ENCODE peak calls at places on chromosomes 13 and 19, in eight cellular contexts. E is progenitor cell of endocrine pancreas, S is esophagus squamous epithelium, J is AG04450, C is fibroblast of lung, Q is astrocyte, A is Panc1, O is bronchial epithelial cell. V is an unnamed sample.

GRCh38 chr13:23699271-23699670 is 129.1 kb downstream of the TNFRSF19 start:
- DNase-seq in O (no peak), S (no peak), A (no peak), E (no peak), Q (no peak), J (no peak), C (no peak), V (no peak)

GRCh38 chr13:55199132-55199531 is 1941.6 kb upstream of the PRR20A start:
- DNase-seq in S (no peak), Q (no peak), E (no peak), J (no peak), A (no peak), O (peak), C (no peak), V (no peak)

GRCh38 chr13:99935772-99936171 is 35.8 kb downstream of the ZIC5 start:
- DNase-seq in J (no peak), O (no peak), A (no peak), E (no peak), Q (no peak), S (no peak), C (no peak), V (no peak)

GRCh38 chr19:16190198-16190597 is 5.0 kb downstream of the FAM32A start:
- DNase-seq in C (no peak), Q (no peak), O (no peak), S (no peak), E (no peak), A (no peak), J (no peak), V (no peak)

GRCh38 chr19:7679017-7679720 is 1.5 kb upstream of the TRAPPC5 start:
- DNase-seq in J (no peak), Q (no peak), C (no peak), E (no peak), A (no peak), S (no peak), O (peak), V (no peak)

GRCh38 chr13:71055047-71055446 is 812.0 kb downstream of the DACH1 start:
- DNase-seq in Q (no peak), C (no peak), S (no peak), A (no peak), J (no peak), E (no peak), O (no peak), V (no peak)

GRCh38 chr19:8458380-8458779 is 13.6 kb downstream of the HNRNPM start:
- DNase-seq in E (no peak), A (no peak), Q (no peak), J (no peak), S (no peak), C (no peak), O (no peak), V (no peak)

GRCh38 chr13:113152894-113153809 is 5.3 kb upstream of the PROZ start:
- DNase-seq in E (peak), J (no peak), S (no peak), C (no peak), O (no peak), Q (peak), A (no peak), V (no peak)

GRCh38 chr19:5843295-5843927 is 3.9 kb upstream of the FUT6 start:
- DNase-seq in E (no peak), A (no peak), J (no peak), Q (no peak), C (no peak), S (no peak), O (no peak), V (no peak)

GRCh38 chr19:45507864-45508680 is 793 bp downstream of the VASP start:
- DNase-seq in Q (no peak), S (no peak), E (peak), A (no peak), O (peak), C (no peak), J (no peak), V (no peak)

GRCh38 chr19:30555788-30556110 is 183.6 kb downstream of the ZNF536 start:
- DNase-seq in J (no peak), S (no peak), Q (no peak), A (no peak), E (no peak), O (no peak), C (no peak), V (no peak)

GRCh38 chr19:47582320-47582909 is 9.5 kb upstream of the ZNF541 start:
- DNase-seq in Q (peak), J (no peak), E (no peak), C (peak), S (no peak), O (no peak), A (no peak), V (no peak)

GRCh38 chr13:42553098-42554046 is 20.6 kb upstream of the TNFSF11 start:
- DNase-seq in A (no peak), Q (peak), S (no peak), E (no peak), J (peak), C (peak), O (peak), V (no peak)

GRCh38 chr19:31054430-31054829 is 294.8 kb downstream of the TSHZ3 start:
- DNase-seq in S (no peak), E (peak), C (peak), J (peak), O (peak), Q (peak), A (peak), V (no peak)

GRCh38 chr19:38070573-38070972 is 153.4 kb downstream of the DPF1 start:
- DNase-seq in E (no peak), C (peak), S (no peak), J (peak), Q (peak), A (no peak), O (peak), V (peak)

GRCh38 chr13:72383646-72384045 is 343.8 kb downstream of the MZT1 start:
- DNase-seq in E (no peak), O (no peak), Q (no peak), C (no peak), A (no peak), J (no peak), S (no peak), V (no peak)

GRCh38 chr19:40398417-40399056 is 8.6 kb upstream of the HIPK4 start:
- DNase-seq in E (no peak), C (no peak), A (no peak), O (peak), Q (peak), J (no peak), S (no peak), V (no peak)

GRCh38 chr13:108326318-108326717 is 56.8 kb downstream of the TNFSF13B start:
- DNase-seq in C (no peak), A (no peak), O (no peak), E (no peak), Q (no peak), S (no peak), J (no peak), V (no peak)

GRCh38 chr19:12769689-12770088 is 5.7 kb downstream of the HOOK2 start:
- DNase-seq in J (no peak), O (no peak), E (no peak), Q (no peak), S (no peak), C (no peak), A (no peak), V (no peak)

GRCh38 chr19:19530423-19530804 is 1.7 kb downstream of the YJEFN3 start:
- DNase-seq in J (no peak), Q (no peak), S (no peak), O (no peak), E (no peak), A (no peak), C (no peak), V (no peak)

GRCh38 chr13:75326173-75327131 is 155.5 kb downstream of the TBC1D4 start:
- DNase-seq in E (no peak), J (no peak), S (no peak), C (peak), Q (peak), A (no peak), O (no peak), V (no peak)

GRCh38 chr19:40445945-40446784 is 2.0 kb upstream of the SERTAD3 start:
- DNase-seq in S (no peak), A (no peak), O (peak), E (no peak), Q (no peak), J (no peak), C (no peak), V (no peak)

GRCh38 chr19:2782357-2782935 is 627 bp downstream of the SGTA start:
- DNase-seq in S (no peak), A (no peak), J (no peak), E (no peak), O (no peak), Q (no peak), C (no peak), V (no peak)

GRCh38 chr13:39655041-39655568 is 357 bp upstream of the COG6 start:
- DNase-seq in S (no peak), J (no peak), Q (no peak), C (no peak), O (peak), A (no peak), E (no peak), V (no peak)

GRCh38 chr19:35546532-35546931 is 1.1 kb downstream of the TMEM147 start:
- DNase-seq in J (no peak), C (no peak), E (no peak), O (no peak), S (no peak), Q (no peak), A (no peak), V (no peak)

GRCh38 chr13:33717775-33718174 is 100.2 kb upstream of the RFC3 start:
- DNase-seq in E (no peak), O (no peak), S (no peak), Q (no peak), C (no peak), A (no peak), J (no peak), V (no peak)

GRCh38 chr13:94315188-94315587 is 164.3 kb downstream of the DCT start:
- DNase-seq in Q (no peak), J (no peak), S (no peak), C (no peak), A (no peak), O (peak), E (no peak), V (no peak)

GRCh38 chr19:18529782-18530181 is 7.9 kb upstream of the ELL start:
- DNase-seq in J (no peak), C (no peak), E (no peak), S (no peak), Q (no peak), A (no peak), O (no peak), V (no peak)

GRCh38 chr19:5078179-5078578 is 109.3 kb downstream of the KDM4B start:
- DNase-seq in S (no peak), E (no peak), Q (no peak), J (no peak), O (no peak), C (no peak), A (no peak), V (no peak)

GRCh38 chr13:51734786-51735185 is 69.2 kb downstream of the DHRS12 start:
- DNase-seq in O (no peak), C (no peak), S (no peak), A (no peak), J (no peak), E (no peak), Q (peak), V (no peak)

GRCh38 chr19:18390075-18390909 is 4.3 kb downstream of the GDF15 start:
- DNase-seq in E (no peak), A (no peak), Q (no peak), O (no peak), J (no peak), S (no peak), C (peak), V (no peak)

GRCh38 chr13:72782717-72783116 is 784 bp downstream of the PIBF1 start:
- DNase-seq in A (no peak), C (peak), Q (peak), O (peak), E (no peak), S (no peak), J (no peak), V (no peak)

DNA sequence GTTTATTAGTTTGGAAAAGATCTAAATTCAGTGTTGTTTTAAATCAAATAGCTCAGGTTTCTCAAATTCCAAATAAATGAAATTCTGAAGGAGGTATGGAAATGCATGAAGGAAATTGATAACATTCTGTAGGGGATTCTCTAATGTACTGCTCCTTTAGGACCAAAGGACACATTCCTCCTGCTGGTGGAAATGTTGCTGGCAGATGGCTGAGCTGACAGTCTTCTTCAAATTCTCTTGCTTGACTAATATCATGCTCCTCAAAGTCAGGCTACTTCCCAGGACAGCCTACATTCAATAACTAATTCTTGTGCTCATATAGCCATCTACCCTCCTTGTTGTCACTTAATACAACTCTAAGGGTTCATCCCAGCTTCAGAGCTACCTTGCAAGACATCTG is 1118.5 kb downstream of the PCDH9 start:
- DNase-seq in J (no peak), S (no peak), E (no peak), C (no peak), O (no peak), Q (no peak), A (no peak), V (no peak)
- TF ChIP-seq CTCF in J (no peak), S (no peak), E (peak), C (no peak), O (no peak), Q (no peak), A (no peak), V (no peak)

GRCh38 chr13:24854311-24854710 is 90.3 kb downstream of the RNF17 start:
- DNase-seq in J (no peak), C (peak), S (no peak), O (peak), A (no peak), Q (no peak), E (no peak), V (no peak)

DNA sequence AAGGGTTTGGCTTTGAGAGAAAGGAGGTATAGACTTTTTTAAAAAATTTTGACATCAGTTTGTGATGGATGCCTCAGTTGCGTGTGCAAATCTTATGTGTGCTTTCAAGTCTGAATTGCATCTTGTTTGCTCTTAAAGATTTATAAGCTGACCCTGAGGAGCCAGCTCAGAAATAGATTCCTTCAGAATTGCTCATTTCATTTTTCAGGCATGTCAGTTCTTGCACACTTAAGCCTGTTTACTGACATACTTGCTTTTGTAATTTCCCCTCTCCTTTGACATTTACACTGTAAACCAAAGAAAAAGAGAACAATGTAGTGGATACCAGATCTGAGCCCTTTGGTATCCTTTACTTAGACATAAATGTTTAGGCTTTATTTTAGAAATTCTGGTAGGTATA is 87.6 kb downstream of the RNF17 start:
- DNase-seq in A (no peak), J (peak), Q (no peak), O (peak), C (peak), E (no peak), S (no peak), V (no peak)
- TF ChIP-seq CTCF in A (no peak), J (no peak), Q (no peak), O (no peak), C (no peak), E (no peak), S (no peak), V (no peak)

DNA sequence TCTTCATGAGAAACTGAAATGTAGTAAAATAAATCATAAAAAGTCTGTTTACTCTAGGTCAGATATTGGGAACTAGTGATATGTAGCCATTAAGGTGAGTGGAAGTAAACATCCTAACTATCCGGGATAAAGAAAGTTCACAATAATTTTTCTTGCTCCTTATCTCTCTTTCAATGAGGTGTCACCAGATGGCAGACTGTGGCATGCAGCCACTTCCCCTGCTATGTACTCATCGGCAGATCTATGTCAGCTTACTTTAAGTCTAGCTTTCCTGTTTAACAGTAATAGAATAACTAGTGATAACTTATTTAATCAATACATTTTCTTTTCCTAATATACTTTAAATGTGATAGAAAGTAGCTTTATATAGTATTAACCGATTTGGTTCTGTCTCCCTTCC is 181.9 kb downstream of the NDFIP2 start:
- DNase-seq in J (no peak), E (no peak), C (peak), O (peak), A (no peak), S (no peak), Q (no peak), V (no peak)
- TF ChIP-seq CTCF in J (no peak), E (no peak), C (no peak), O (no peak), A (no peak), S (no peak), Q (no peak), V (peak)

GRCh38 chr13:41310963-41311606 is at the start of gene NAA16:
- DNase-seq in A (peak), E (peak), C (peak), Q (peak), S (peak), J (peak), O (peak), V (no peak)
- TF ChIP-seq CTCF in A (no peak), E (no peak), C (no peak), Q (no peak), S (no peak), J (no peak), O (no peak), V (no peak)

GRCh38 chr19:51547397-51548212 is 16.1 kb upstream of the SIGLEC6 start:
- DNase-seq in E (no peak), A (no peak), C (no peak), S (no peak), O (no peak), J (no peak), Q (no peak), V (no peak)

GRCh38 chr19:51548213-51548651 is 16.8 kb upstream of the SIGLEC6 start:
- DNase-seq in E (no peak), J (no peak), A (no peak), Q (no peak), C (no peak), O (no peak), S (no peak), V (no peak)

GRCh38 chr19:51548891-51549305 is 17.4 kb upstream of the SIGLEC6 start:
- DNase-seq in C (no peak), Q (no peak), J (no peak), O (no peak), A (no peak), S (no peak), E (no peak), V (no peak)

GRCh38 chr19:51546107-51546649 is 14.7 kb upstream of the SIGLEC6 start:
- DNase-seq in J (no peak), A (no peak), S (no peak), E (no peak), O (no peak), Q (no peak), C (no peak), V (no peak)

GRCh38 chr19:51546650-51547396 is 15.4 kb upstream of the SIGLEC6 start:
- DNase-seq in E (no peak), J (no peak), Q (peak), S (no peak), C (no peak), A (no peak), O (no peak), V (no peak)
- TF ChIP-seq CTCF in E (no peak), J (no peak), Q (no peak), S (no peak), C (no peak), A (no peak), O (no peak), V (no peak)

DNA sequence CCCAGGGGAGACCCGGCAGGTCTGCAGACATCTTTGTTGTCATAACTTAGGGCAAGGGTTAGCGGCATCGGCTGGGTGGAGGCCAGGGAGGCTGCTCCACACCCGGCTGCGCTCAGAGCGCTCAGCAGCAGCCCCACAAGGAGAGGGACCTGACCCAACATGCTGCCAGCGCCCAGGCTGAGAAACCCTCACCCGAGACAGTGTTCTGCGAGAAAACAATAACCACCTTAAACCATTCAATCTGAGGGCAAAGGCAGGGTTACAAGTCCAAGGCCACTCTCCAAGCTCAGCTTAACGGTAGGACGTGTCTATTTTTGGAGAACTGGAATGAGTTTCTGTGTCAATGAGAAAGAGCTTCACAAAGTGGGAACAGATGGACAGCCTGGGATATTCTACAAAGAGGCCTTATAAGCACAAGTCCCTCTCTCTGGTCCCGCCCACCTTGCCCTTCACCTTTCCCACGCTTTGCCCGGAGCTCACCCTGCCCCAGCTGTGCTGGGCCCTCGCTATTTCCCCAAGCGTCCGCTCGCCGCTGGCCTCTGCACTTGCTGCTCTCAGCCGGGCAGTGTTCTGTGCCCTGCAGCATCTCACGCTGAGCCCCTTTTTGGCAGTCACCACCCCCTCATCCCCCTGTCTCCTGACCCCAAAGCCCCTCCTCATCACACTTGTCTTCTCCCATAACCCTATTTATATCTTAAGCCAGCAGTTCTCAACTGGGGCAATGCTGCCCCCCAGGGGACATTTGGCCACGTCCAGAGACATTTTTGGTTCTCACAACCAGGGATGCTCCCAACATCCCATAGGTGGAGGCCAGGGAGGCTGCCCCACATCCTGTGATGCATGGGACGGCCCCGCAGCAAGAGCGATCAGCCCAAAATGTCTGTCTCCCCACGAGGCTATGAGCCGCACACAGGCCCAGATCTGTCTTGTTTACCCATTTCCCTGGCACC is 17.6 kb downstream of the PPP1R12C start:
- DNase-seq in C (no peak), O (no peak), S (no peak), A (no peak), J (no peak), Q (no peak), E (no peak), V (no peak)
- TF ChIP-seq CTCF in C (peak), O (no peak), S (peak), A (no peak), J (no peak), Q (peak), E (peak), V (peak)

GRCh38 chr13:82358284-82358683 is 1524.0 kb downstream of the SLITRK1 start:
- DNase-seq in J (no peak), O (peak), Q (peak), C (peak), S (no peak), E (no peak), A (no peak), V (no peak)

GRCh38 chr13:82356667-82357066 is 1525.6 kb downstream of the SLITRK1 start:
- DNase-seq in O (no peak), A (no peak), J (no peak), S (no peak), C (peak), Q (no peak), E (no peak), V (no peak)
- TF ChIP-seq CTCF in O (no peak), A (no peak), J (no peak), S (no peak), C (no peak), Q (no peak), E (no peak), V (no peak)

V was measured in epithelial cell of proximal tubule.